ENCODE peak calls at places on chromosome 7, in eight cellular contexts. A, J, Z, U, S, T, W and D are unnamed samples.

GRCh38 chr7:75565129-75565528 is 73.0 kb downstream of the SPDYE5 start:
- DNase-seq in A (peak; percentile 94), J (peak; percentile 32), Z (no peak), U (no peak), S (no peak), T (peak; percentile 45), W (peak; percentile 95), D (peak; percentile 35)

GRCh38 chr7:53113424-53113823 is 78.0 kb downstream of the POM121L12 start:
- DNase-seq in A (no peak), J (no peak), Z (no peak), U (no peak), S (no peak), T (no peak), W (no peak), D (no peak)

GRCh38 chr7:111363099-111363498 is 199.2 kb downstream of the IMMP2L start:
- DNase-seq in A (peak; percentile 36), J (no peak), Z (no peak), U (no peak), S (no peak), T (no peak), W (no peak), D (no peak)

GRCh38 chr7:82729172-82730030 is 285.8 kb upstream of the CACNA2D1 start:
- DNase-seq in A (peak; percentile 62), J (no peak), Z (peak; percentile 19), U (no peak), S (no peak), T (no peak), W (peak; percentile 46), D (peak; percentile 7)

GRCh38 chr7:107615910-107616680 is 36.0 kb downstream of the BCAP29 start:
- DNase-seq in A (no peak), J (no peak), Z (no peak), U (no peak), S (no peak), T (no peak), W (no peak), D (no peak)

GRCh38 chr7:54145716-54146115 is 396.5 kb upstream of the VSTM2A start:
- DNase-seq in A (no peak), J (no peak), Z (no peak), U (no peak), S (no peak), T (no peak), W (no peak), D (no peak)

GRCh38 chr7:4820968-4821471 is 40.8 kb downstream of the PAPOLB start:
- DNase-seq in A (no peak), J (no peak), Z (no peak), U (no peak), S (peak; percentile 69), T (no peak), W (no peak), D (no peak)

GRCh38 chr7:46775776-46776175 is 806.1 kb downstream of the TNS3 start:
- DNase-seq in A (no peak), J (no peak), Z (no peak), U (no peak), S (no peak), T (no peak), W (no peak), D (peak; percentile 59)

GRCh38 chr7:28893888-28894287 is 64.2 kb downstream of the TRIL start:
- DNase-seq in A (no peak), J (no peak), Z (no peak), U (no peak), S (no peak), T (no peak), W (no peak), D (no peak)

GRCh38 chr7:55964261-55964801 is at the start of gene NIPSNAP2:
- DNase-seq in A (peak; percentile 32), J (peak; percentile 64), Z (peak; percentile 78), U (no peak), S (no peak), T (peak; percentile 64), W (no peak), D (no peak)

DNA sequence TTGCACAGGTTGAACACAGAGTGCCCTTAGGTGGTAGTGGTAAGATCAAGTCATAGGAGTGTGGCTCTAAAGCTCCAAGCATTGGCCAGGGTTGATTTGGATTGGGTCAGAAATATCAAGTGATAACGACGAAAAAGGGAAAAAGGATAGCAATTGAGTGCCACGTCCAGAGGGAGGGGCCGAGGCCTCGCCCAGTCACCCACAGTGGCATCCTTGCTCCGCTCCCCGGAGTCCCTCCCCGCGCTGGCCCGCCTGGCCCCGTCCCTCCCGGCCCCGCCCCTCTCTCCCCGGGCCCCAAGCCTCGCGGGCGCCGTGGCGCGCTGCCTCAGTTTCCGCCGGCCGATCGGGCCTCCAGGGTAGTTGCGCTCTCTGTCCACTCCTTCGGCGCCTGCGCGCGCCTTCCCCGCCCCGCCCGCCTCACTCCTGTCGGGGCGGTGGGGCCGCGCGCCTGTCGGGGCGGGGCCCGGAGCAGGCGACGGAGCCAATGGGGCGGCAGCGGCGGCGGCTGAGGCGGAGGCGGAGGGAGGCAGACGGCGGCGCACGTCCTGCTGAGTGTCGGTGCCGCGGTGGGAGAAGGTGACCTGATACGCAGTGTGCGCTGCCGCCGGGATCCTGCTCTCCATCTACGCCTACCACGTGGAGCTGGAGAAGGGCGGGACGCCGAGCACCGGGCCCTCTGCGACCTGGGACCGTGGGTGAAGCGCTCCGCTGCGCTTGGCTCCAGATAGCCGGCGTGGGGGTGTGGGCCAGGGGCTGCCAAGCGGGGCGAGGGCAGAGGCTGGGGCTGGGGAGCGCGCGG is 209.1 kb upstream of the ZNF722 start:
- DNase-seq in A (no peak), J (peak; percentile 32), Z (no peak), U (no peak), S (no peak), T (no peak), W (no peak), D (no peak)
- TF ChIP-seq CTCF in A (no peak), J (no peak), Z (no peak), U (no peak), S (no peak), T (no peak), W (no peak), D (no peak)

DNA sequence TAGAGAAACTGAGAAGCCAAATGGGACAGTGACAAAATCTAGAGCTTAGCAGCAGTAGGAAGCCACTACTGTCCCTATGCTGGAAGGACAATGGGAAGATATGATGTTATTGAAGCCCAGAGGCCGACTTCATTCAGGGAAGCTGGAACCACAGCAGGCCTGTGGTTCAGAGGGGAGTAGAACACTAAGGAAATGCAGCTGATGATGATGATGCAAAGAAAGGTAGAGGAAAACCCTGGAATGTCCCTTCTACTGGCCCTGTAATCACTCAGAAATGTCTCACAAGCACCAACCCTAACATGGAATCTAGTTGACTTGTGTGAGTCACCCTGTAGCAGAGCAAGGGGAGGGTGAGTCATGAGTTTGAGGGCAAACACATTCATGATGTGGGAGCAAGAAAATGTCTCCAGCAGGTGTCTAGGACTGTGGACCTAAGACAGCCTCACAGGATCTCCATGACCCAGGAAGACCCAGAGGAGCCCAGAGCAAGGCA is 37.1 kb upstream of the LRRC17 start:
- DNase-seq in A (peak; percentile 99), J (no peak), Z (no peak), U (peak; percentile 44), S (no peak), T (peak; percentile 27), W (peak; percentile 96), D (peak; percentile 80)
- TF ChIP-seq CTCF in A (no peak), J (no peak), Z (no peak), U (no peak), S (no peak), T (no peak), W (peak; percentile 6), D (no peak)

GRCh38 chr7:1953199-1954190 is 279.2 kb downstream of the MAD1L1 start:
- DNase-seq in A (no peak), J (no peak), Z (no peak), U (no peak), S (peak; percentile 69), T (no peak), W (no peak), D (no peak)

GRCh38 chr7:1956141-1956540 is 276.6 kb downstream of the MAD1L1 start:
- DNase-seq in A (no peak), J (no peak), Z (no peak), U (no peak), S (peak; percentile 55), T (no peak), W (no peak), D (no peak)

GRCh38 chr7:1952169-1952760 is 280.5 kb downstream of the MAD1L1 start:
- DNase-seq in A (no peak), J (no peak), Z (no peak), U (no peak), S (peak; percentile 72), T (no peak), W (no peak), D (no peak)

GRCh38 chr7:1952781-1953180 is 280.0 kb downstream of the MAD1L1 start:
- DNase-seq in A (no peak), J (no peak), Z (no peak), U (no peak), S (peak; percentile 72), T (no peak), W (no peak), D (no peak)

DNA sequence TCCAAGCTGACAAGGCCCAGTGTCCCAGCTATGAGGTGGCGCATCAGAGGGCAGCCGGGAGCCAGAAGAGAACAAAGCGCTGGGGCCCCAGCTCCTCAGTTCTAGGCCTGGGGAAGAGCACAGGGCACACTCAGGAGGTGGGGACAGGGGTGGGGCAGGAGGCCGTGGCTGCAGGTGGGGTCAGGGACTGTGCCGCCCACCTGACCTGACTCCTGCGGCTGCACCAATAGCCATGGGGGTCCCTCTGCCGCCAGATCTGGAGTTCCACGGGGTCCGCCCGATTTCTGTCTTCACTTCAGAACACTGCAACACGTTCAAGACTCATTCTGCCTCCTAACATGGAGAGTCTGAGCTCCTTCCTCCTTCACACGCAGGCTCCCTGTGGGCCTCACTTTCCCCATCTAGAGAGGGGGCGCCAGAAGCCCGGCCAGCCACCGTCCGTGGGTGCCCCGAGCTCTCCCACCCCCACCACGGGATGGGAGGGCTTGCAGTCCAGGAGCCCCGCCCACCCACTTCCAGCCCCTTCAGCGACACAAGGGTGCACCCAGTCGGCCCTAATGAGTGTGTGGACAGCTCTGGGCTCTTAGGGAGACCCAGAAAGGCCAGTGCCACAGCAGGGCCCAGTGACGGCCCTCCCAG is 278.3 kb downstream of the MAD1L1 start:
- DNase-seq in A (no peak), J (peak; percentile 19), Z (no peak), U (no peak), S (peak; percentile 51), T (no peak), W (no peak), D (no peak)
- TF ChIP-seq CTCF in A (no peak), J (no peak), Z (no peak), U (no peak), S (no peak), T (no peak), W (no peak), D (peak; percentile 33)

GRCh38 chr7:74022507-74022906 is 5.5 kb upstream of the ELN start:
- DNase-seq in A (no peak), J (no peak), Z (no peak), U (no peak), S (no peak), T (no peak), W (no peak), D (no peak)

GRCh38 chr7:74021546-74022320 is 6.2 kb upstream of the ELN start:
- DNase-seq in A (no peak), J (no peak), Z (no peak), U (no peak), S (no peak), T (no peak), W (no peak), D (no peak)

GRCh38 chr7:74025146-74025545 is 2.8 kb upstream of the ELN start:
- DNase-seq in A (no peak), J (no peak), Z (no peak), U (no peak), S (no peak), T (no peak), W (no peak), D (no peak)

GRCh38 chr7:74023786-74024185 is 4.2 kb upstream of the ELN start:
- DNase-seq in A (no peak), J (no peak), Z (no peak), U (no peak), S (no peak), T (no peak), W (no peak), D (no peak)

GRCh38 chr7:74023037-74023436 is 4.9 kb upstream of the ELN start:
- DNase-seq in A (peak; percentile 52), J (peak; percentile 77), Z (no peak), U (no peak), S (no peak), T (peak; percentile 35), W (no peak), D (peak; percentile 25)
- TF ChIP-seq CTCF in A (peak; percentile 16), J (no peak), Z (no peak), U (no peak), S (no peak), T (no peak), W (peak; percentile 22), D (peak; percentile 8)